ENCODE peak calls at places on chromosomes 4 and X, in seven cellular contexts. One of them, this sample, is unnamed.

GRCh38 chr4:7381221-7381889 is 53.4 kb downstream of the PSAPL1 start:
- DNase-seq in GF-D8: no peak
- DNase-seq in right cardiac atrium: no peak
- DNase-seq in sciatic nerve: peak; percentile 59
- DNase-seq in fibroblast of pulmonary artery: no peak
- DNase-seq in RPMI8226: no peak
- DNase-seq in endothelial cell: no peak
- DNase-seq in this sample: no peak

GRCh38 chr4:46506876-46507275 is 116.9 kb upstream of the GABRA2 start:
- DNase-seq in GF-D8: no peak
- DNase-seq in right cardiac atrium: no peak
- DNase-seq in sciatic nerve: no peak
- DNase-seq in fibroblast of pulmonary artery: peak; percentile 17
- DNase-seq in RPMI8226: no peak
- DNase-seq in endothelial cell: no peak
- DNase-seq in this sample: no peak

GRCh38 chr4:152258804-152259708 is 276.8 kb downstream of the FBXW7 start:
- DNase-seq in GF-D8: no peak
- DNase-seq in right cardiac atrium: no peak
- DNase-seq in sciatic nerve: no peak
- DNase-seq in fibroblast of pulmonary artery: peak; percentile 72
- DNase-seq in RPMI8226: no peak
- DNase-seq in endothelial cell: no peak
- DNase-seq in this sample: no peak

GRCh38 chr4:48079972-48080391 is 54.1 kb downstream of the TXK start:
- DNase-seq in GF-D8: no peak
- DNase-seq in right cardiac atrium: no peak
- DNase-seq in sciatic nerve: no peak
- DNase-seq in fibroblast of pulmonary artery: peak; percentile 21
- DNase-seq in RPMI8226: no peak
- DNase-seq in endothelial cell: no peak
- DNase-seq in this sample: no peak

GRCh38 chr4:117417856-117418255 is 332.5 kb upstream of the TRAM1L1 start:
- DNase-seq in GF-D8: no peak
- DNase-seq in right cardiac atrium: no peak
- DNase-seq in sciatic nerve: no peak
- DNase-seq in fibroblast of pulmonary artery: no peak
- DNase-seq in RPMI8226: no peak
- DNase-seq in endothelial cell: no peak
- DNase-seq in this sample: no peak

GRCh38 chr4:147865926-147866325 is 134.0 kb downstream of the ARHGAP10 start:
- DNase-seq in GF-D8: no peak
- DNase-seq in right cardiac atrium: no peak
- DNase-seq in sciatic nerve: no peak
- DNase-seq in fibroblast of pulmonary artery: peak; percentile 43
- DNase-seq in RPMI8226: no peak
- DNase-seq in endothelial cell: no peak
- DNase-seq in this sample: no peak

GRCh38 chr4:54971474-54971950 is 153.9 kb downstream of the KDR start:
- DNase-seq in GF-D8: no peak
- DNase-seq in right cardiac atrium: no peak
- DNase-seq in sciatic nerve: no peak
- DNase-seq in fibroblast of pulmonary artery: peak; percentile 73
- DNase-seq in RPMI8226: peak; percentile 43
- DNase-seq in endothelial cell: peak; percentile 38
- DNase-seq in this sample: no peak

GRCh38 chrX:40244116-40244515 is 146.4 kb upstream of the BCOR start:
- DNase-seq in GF-D8: no peak
- DNase-seq in right cardiac atrium: no peak
- DNase-seq in sciatic nerve: no peak
- DNase-seq in fibroblast of pulmonary artery: no peak
- DNase-seq in RPMI8226: no peak
- DNase-seq in endothelial cell: no peak
- DNase-seq in this sample: no peak

GRCh38 chr4:72767903-72768817 is 199.1 kb upstream of the ADAMTS3 start:
- DNase-seq in GF-D8: no peak
- DNase-seq in right cardiac atrium: no peak
- DNase-seq in sciatic nerve: no peak
- DNase-seq in fibroblast of pulmonary artery: peak; percentile 96
- DNase-seq in RPMI8226: no peak
- DNase-seq in endothelial cell: no peak
- DNase-seq in this sample: no peak

GRCh38 chr4:182478475-182478874 is 235.3 kb downstream of the TENM3 start:
- DNase-seq in GF-D8: no peak
- DNase-seq in right cardiac atrium: no peak
- DNase-seq in sciatic nerve: no peak
- DNase-seq in fibroblast of pulmonary artery: peak; percentile 65
- DNase-seq in RPMI8226: peak; percentile 38
- DNase-seq in endothelial cell: no peak
- DNase-seq in this sample: no peak

GRCh38 chr4:159429693-159430035 is 326.8 kb downstream of the RAPGEF2 start:
- DNase-seq in GF-D8: no peak
- DNase-seq in right cardiac atrium: no peak
- DNase-seq in sciatic nerve: no peak
- DNase-seq in fibroblast of pulmonary artery: no peak
- DNase-seq in RPMI8226: no peak
- DNase-seq in endothelial cell: no peak
- DNase-seq in this sample: no peak

GRCh38 chrX:74119016-74119910 is 184.7 kb upstream of the ZCCHC13 start:
- DNase-seq in GF-D8: no peak
- DNase-seq in right cardiac atrium: no peak
- DNase-seq in sciatic nerve: no peak
- DNase-seq in fibroblast of pulmonary artery: peak; percentile 33
- DNase-seq in RPMI8226: no peak
- DNase-seq in endothelial cell: no peak
- DNase-seq in this sample: no peak

GRCh38 chr4:158688813-158689212 is 16.7 kb downstream of the ETFDH start:
- DNase-seq in GF-D8: no peak
- DNase-seq in right cardiac atrium: no peak
- DNase-seq in sciatic nerve: no peak
- DNase-seq in fibroblast of pulmonary artery: no peak
- DNase-seq in RPMI8226: no peak
- DNase-seq in endothelial cell: no peak
- DNase-seq in this sample: no peak

GRCh38 chr4:16224669-16225068 is 1.6 kb downstream of the TAPT1 start:
- DNase-seq in GF-D8: no peak
- DNase-seq in right cardiac atrium: no peak
- DNase-seq in sciatic nerve: no peak
- DNase-seq in fibroblast of pulmonary artery: no peak
- DNase-seq in RPMI8226: no peak
- DNase-seq in endothelial cell: no peak
- DNase-seq in this sample: no peak

GRCh38 chrX:8730812-8731578 is 942 bp downstream of the ANOS1 start:
- DNase-seq in GF-D8: no peak
- DNase-seq in right cardiac atrium: no peak
- DNase-seq in sciatic nerve: no peak
- DNase-seq in fibroblast of pulmonary artery: no peak
- DNase-seq in RPMI8226: no peak
- DNase-seq in endothelial cell: peak; percentile 13
- DNase-seq in this sample: no peak

GRCh38 chr4:92381640-92382039 is 77.9 kb downstream of the GRID2 start:
- DNase-seq in GF-D8: no peak
- DNase-seq in right cardiac atrium: no peak
- DNase-seq in sciatic nerve: no peak
- DNase-seq in fibroblast of pulmonary artery: peak; percentile 27
- DNase-seq in RPMI8226: no peak
- DNase-seq in endothelial cell: no peak
- DNase-seq in this sample: no peak

GRCh38 chr4:147078875-147079658 is 133.4 kb upstream of the TTC29 start:
- DNase-seq in GF-D8: no peak
- DNase-seq in right cardiac atrium: peak; percentile 45
- DNase-seq in sciatic nerve: no peak
- DNase-seq in fibroblast of pulmonary artery: peak; percentile 62
- DNase-seq in RPMI8226: peak; percentile 10
- DNase-seq in endothelial cell: no peak
- DNase-seq in this sample: no peak

GRCh38 chr4:13984996-13985780 is 357.7 kb upstream of the BOD1L1 start:
- DNase-seq in GF-D8: no peak
- DNase-seq in right cardiac atrium: peak; percentile 11
- DNase-seq in sciatic nerve: no peak
- DNase-seq in fibroblast of pulmonary artery: peak; percentile 54
- DNase-seq in RPMI8226: no peak
- DNase-seq in endothelial cell: no peak
- DNase-seq in this sample: no peak

GRCh38 chr4:180058731-180059215 is 2184.4 kb upstream of the TENM3 start:
- DNase-seq in GF-D8: no peak
- DNase-seq in right cardiac atrium: peak; percentile 19
- DNase-seq in sciatic nerve: peak; percentile 61
- DNase-seq in fibroblast of pulmonary artery: peak; percentile 28
- DNase-seq in RPMI8226: peak; percentile 61
- DNase-seq in endothelial cell: peak; percentile 60
- DNase-seq in this sample: no peak

GRCh38 chrX:124093222-124093621 is 131.7 kb downstream of the STAG2 start:
- DNase-seq in GF-D8: no peak
- DNase-seq in right cardiac atrium: no peak
- DNase-seq in sciatic nerve: no peak
- DNase-seq in fibroblast of pulmonary artery: no peak
- DNase-seq in RPMI8226: no peak
- DNase-seq in endothelial cell: no peak
- DNase-seq in this sample: no peak

GRCh38 chrX:53294024-53294648 is 12.8 kb upstream of the IQSEC2 start:
- DNase-seq in GF-D8: no peak
- DNase-seq in right cardiac atrium: no peak
- DNase-seq in sciatic nerve: peak; percentile 2
- DNase-seq in fibroblast of pulmonary artery: no peak
- DNase-seq in RPMI8226: no peak
- DNase-seq in endothelial cell: no peak
- DNase-seq in this sample: no peak

GRCh38 chrX:102840871-102841705 is 96.0 kb upstream of the RAB40AL start:
- DNase-seq in GF-D8: no peak
- DNase-seq in right cardiac atrium: no peak
- DNase-seq in sciatic nerve: no peak
- DNase-seq in fibroblast of pulmonary artery: peak; percentile 31
- DNase-seq in RPMI8226: peak; percentile 3
- DNase-seq in endothelial cell: no peak
- DNase-seq in this sample: no peak

GRCh38 chrX:45360571-45360970 is 159.9 kb upstream of the DIPK2B start:
- DNase-seq in GF-D8: no peak
- DNase-seq in right cardiac atrium: no peak
- DNase-seq in sciatic nerve: no peak
- DNase-seq in fibroblast of pulmonary artery: no peak
- DNase-seq in RPMI8226: no peak
- DNase-seq in endothelial cell: no peak
- DNase-seq in this sample: no peak

GRCh38 chr4:112144546-112145325 is 518 bp upstream of the FAM241A start:
- DNase-seq in GF-D8: no peak
- DNase-seq in right cardiac atrium: no peak
- DNase-seq in sciatic nerve: no peak
- DNase-seq in fibroblast of pulmonary artery: no peak
- DNase-seq in RPMI8226: no peak
- DNase-seq in endothelial cell: no peak
- DNase-seq in this sample: peak; percentile 16

This sample was measured in GM12878.